ENCODE peak calls at places on chromosomes 6 and 20, in four cellular contexts. One of them, this sample, is unnamed.

GRCh38 chr6:34386316-34387137 is 5.9 kb downstream of the NUDT3 start:
- DNase-seq in activated CD4-positive, alpha-beta memory T cell treated with anti-CD3 and anti-CD28 coated beads for 36 hours: no peak
- DNase-seq in stimulated activated CD4-positive, alpha-beta T cell treated with anti-CD3 and anti-CD28 coated beads, Interleukin-4, amount 100 ng/mL, for 1 hour: no peak
- DNase-seq in mammary epithelial cell: peak
- DNase-seq in this sample: no peak

GRCh38 chr6:39231386-39231785 is 2.1 kb upstream of the KCNK5 start:
- DNase-seq in activated CD4-positive, alpha-beta memory T cell treated with anti-CD3 and anti-CD28 coated beads for 36 hours: no peak
- DNase-seq in stimulated activated CD4-positive, alpha-beta T cell treated with anti-CD3 and anti-CD28 coated beads, Interleukin-4, amount 100 ng/mL, for 1 hour: no peak
- DNase-seq in mammary epithelial cell: no peak
- DNase-seq in this sample: no peak

GRCh38 chr6:113287396-113287795 is 569.7 kb upstream of the MARCKS start:
- DNase-seq in activated CD4-positive, alpha-beta memory T cell treated with anti-CD3 and anti-CD28 coated beads for 36 hours: no peak
- DNase-seq in stimulated activated CD4-positive, alpha-beta T cell treated with anti-CD3 and anti-CD28 coated beads, Interleukin-4, amount 100 ng/mL, for 1 hour: no peak
- DNase-seq in mammary epithelial cell: no peak
- DNase-seq in this sample: no peak

GRCh38 chr20:10402938-10403593 is 31.0 kb downstream of the MKKS start:
- DNase-seq in activated CD4-positive, alpha-beta memory T cell treated with anti-CD3 and anti-CD28 coated beads for 36 hours: no peak
- DNase-seq in stimulated activated CD4-positive, alpha-beta T cell treated with anti-CD3 and anti-CD28 coated beads, Interleukin-4, amount 100 ng/mL, for 1 hour: no peak
- DNase-seq in mammary epithelial cell: no peak
- DNase-seq in this sample: no peak

GRCh38 chr20:34883087-34883688 is 6.8 kb downstream of the ACSS2 start:
- DNase-seq in activated CD4-positive, alpha-beta memory T cell treated with anti-CD3 and anti-CD28 coated beads for 36 hours: no peak
- DNase-seq in stimulated activated CD4-positive, alpha-beta T cell treated with anti-CD3 and anti-CD28 coated beads, Interleukin-4, amount 100 ng/mL, for 1 hour: no peak
- DNase-seq in mammary epithelial cell: no peak
- DNase-seq in this sample: no peak

GRCh38 chr20:31496761-31497295 is 17.4 kb upstream of the HM13 start:
- DNase-seq in activated CD4-positive, alpha-beta memory T cell treated with anti-CD3 and anti-CD28 coated beads for 36 hours: no peak
- DNase-seq in stimulated activated CD4-positive, alpha-beta T cell treated with anti-CD3 and anti-CD28 coated beads, Interleukin-4, amount 100 ng/mL, for 1 hour: no peak
- DNase-seq in mammary epithelial cell: no peak
- DNase-seq in this sample: peak

GRCh38 chr20:58611236-58612020 is 39.7 kb upstream of the STX16 start:
- DNase-seq in activated CD4-positive, alpha-beta memory T cell treated with anti-CD3 and anti-CD28 coated beads for 36 hours: no peak
- DNase-seq in stimulated activated CD4-positive, alpha-beta T cell treated with anti-CD3 and anti-CD28 coated beads, Interleukin-4, amount 100 ng/mL, for 1 hour: no peak
- DNase-seq in mammary epithelial cell: peak
- DNase-seq in this sample: no peak

GRCh38 chr20:58054744-58055373 is 173.6 kb downstream of the ANKRD60 start:
- DNase-seq in activated CD4-positive, alpha-beta memory T cell treated with anti-CD3 and anti-CD28 coated beads for 36 hours: no peak
- DNase-seq in stimulated activated CD4-positive, alpha-beta T cell treated with anti-CD3 and anti-CD28 coated beads, Interleukin-4, amount 100 ng/mL, for 1 hour: no peak
- DNase-seq in mammary epithelial cell: no peak
- DNase-seq in this sample: peak

GRCh38 chr6:117795234-117795633 is 111.8 kb upstream of the SLC35F1 start:
- DNase-seq in activated CD4-positive, alpha-beta memory T cell treated with anti-CD3 and anti-CD28 coated beads for 36 hours: no peak
- DNase-seq in stimulated activated CD4-positive, alpha-beta T cell treated with anti-CD3 and anti-CD28 coated beads, Interleukin-4, amount 100 ng/mL, for 1 hour: no peak
- DNase-seq in mammary epithelial cell: no peak
- DNase-seq in this sample: no peak

GRCh38 chr20:33653900-33654596 is 8.1 kb upstream of the C20orf144 start:
- DNase-seq in activated CD4-positive, alpha-beta memory T cell treated with anti-CD3 and anti-CD28 coated beads for 36 hours: peak
- DNase-seq in stimulated activated CD4-positive, alpha-beta T cell treated with anti-CD3 and anti-CD28 coated beads, Interleukin-4, amount 100 ng/mL, for 1 hour: no peak
- DNase-seq in mammary epithelial cell: peak
- DNase-seq in this sample: no peak

GRCh38 chr6:139778688-139779087 is 404.2 kb upstream of the CITED2 start:
- DNase-seq in activated CD4-positive, alpha-beta memory T cell treated with anti-CD3 and anti-CD28 coated beads for 36 hours: no peak
- DNase-seq in stimulated activated CD4-positive, alpha-beta T cell treated with anti-CD3 and anti-CD28 coated beads, Interleukin-4, amount 100 ng/mL, for 1 hour: no peak
- DNase-seq in mammary epithelial cell: no peak
- DNase-seq in this sample: no peak

GRCh38 chr6:72894091-72894490 is 272.2 kb downstream of the KCNQ5 start:
- DNase-seq in activated CD4-positive, alpha-beta memory T cell treated with anti-CD3 and anti-CD28 coated beads for 36 hours: no peak
- DNase-seq in stimulated activated CD4-positive, alpha-beta T cell treated with anti-CD3 and anti-CD28 coated beads, Interleukin-4, amount 100 ng/mL, for 1 hour: no peak
- DNase-seq in mammary epithelial cell: peak
- DNase-seq in this sample: no peak

GRCh38 chr6:82227770-82228169 is 19.8 kb downstream of the IBTK start:
- DNase-seq in activated CD4-positive, alpha-beta memory T cell treated with anti-CD3 and anti-CD28 coated beads for 36 hours: no peak
- DNase-seq in stimulated activated CD4-positive, alpha-beta T cell treated with anti-CD3 and anti-CD28 coated beads, Interleukin-4, amount 100 ng/mL, for 1 hour: no peak
- DNase-seq in mammary epithelial cell: no peak
- DNase-seq in this sample: no peak

GRCh38 chr20:62320581-62321354 is 18.0 kb downstream of the ADRM1 start:
- DNase-seq in activated CD4-positive, alpha-beta memory T cell treated with anti-CD3 and anti-CD28 coated beads for 36 hours: peak
- DNase-seq in stimulated activated CD4-positive, alpha-beta T cell treated with anti-CD3 and anti-CD28 coated beads, Interleukin-4, amount 100 ng/mL, for 1 hour: no peak
- DNase-seq in mammary epithelial cell: no peak
- DNase-seq in this sample: no peak

GRCh38 chr6:30656513-30656912 is 9.6 kb downstream of the C6orf136 start:
- DNase-seq in activated CD4-positive, alpha-beta memory T cell treated with anti-CD3 and anti-CD28 coated beads for 36 hours: no peak
- DNase-seq in stimulated activated CD4-positive, alpha-beta T cell treated with anti-CD3 and anti-CD28 coated beads, Interleukin-4, amount 100 ng/mL, for 1 hour: no peak
- DNase-seq in mammary epithelial cell: no peak
- DNase-seq in this sample: no peak

GRCh38 chr20:49318430-49319203 is 40.8 kb upstream of the ZNFX1 start:
- DNase-seq in activated CD4-positive, alpha-beta memory T cell treated with anti-CD3 and anti-CD28 coated beads for 36 hours: peak
- DNase-seq in stimulated activated CD4-positive, alpha-beta T cell treated with anti-CD3 and anti-CD28 coated beads, Interleukin-4, amount 100 ng/mL, for 1 hour: no peak
- DNase-seq in mammary epithelial cell: no peak
- DNase-seq in this sample: no peak

GRCh38 chr6:105036371-105036770 is 79.5 kb downstream of the LIN28B start:
- DNase-seq in activated CD4-positive, alpha-beta memory T cell treated with anti-CD3 and anti-CD28 coated beads for 36 hours: no peak
- DNase-seq in stimulated activated CD4-positive, alpha-beta T cell treated with anti-CD3 and anti-CD28 coated beads, Interleukin-4, amount 100 ng/mL, for 1 hour: no peak
- DNase-seq in mammary epithelial cell: no peak
- DNase-seq in this sample: no peak

GRCh38 chr6:101454106-101454676 is 60.7 kb downstream of the GRIK2 start:
- DNase-seq in activated CD4-positive, alpha-beta memory T cell treated with anti-CD3 and anti-CD28 coated beads for 36 hours: no peak
- DNase-seq in stimulated activated CD4-positive, alpha-beta T cell treated with anti-CD3 and anti-CD28 coated beads, Interleukin-4, amount 100 ng/mL, for 1 hour: no peak
- DNase-seq in mammary epithelial cell: no peak
- DNase-seq in this sample: no peak

GRCh38 chr20:50810063-50810462 is 15.2 kb downstream of the BCAS4 start:
- DNase-seq in activated CD4-positive, alpha-beta memory T cell treated with anti-CD3 and anti-CD28 coated beads for 36 hours: no peak
- DNase-seq in stimulated activated CD4-positive, alpha-beta T cell treated with anti-CD3 and anti-CD28 coated beads, Interleukin-4, amount 100 ng/mL, for 1 hour: no peak
- DNase-seq in mammary epithelial cell: no peak
- DNase-seq in this sample: no peak

GRCh38 chr20:57158474-57158873 is 108.0 kb downstream of the BMP7 start:
- DNase-seq in activated CD4-positive, alpha-beta memory T cell treated with anti-CD3 and anti-CD28 coated beads for 36 hours: no peak
- DNase-seq in stimulated activated CD4-positive, alpha-beta T cell treated with anti-CD3 and anti-CD28 coated beads, Interleukin-4, amount 100 ng/mL, for 1 hour: no peak
- DNase-seq in mammary epithelial cell: no peak
- DNase-seq in this sample: no peak

GRCh38 chr20:1844723-1845523 is 50.3 kb upstream of the SIRPA start:
- DNase-seq in activated CD4-positive, alpha-beta memory T cell treated with anti-CD3 and anti-CD28 coated beads for 36 hours: peak
- DNase-seq in stimulated activated CD4-positive, alpha-beta T cell treated with anti-CD3 and anti-CD28 coated beads, Interleukin-4, amount 100 ng/mL, for 1 hour: peak
- DNase-seq in mammary epithelial cell: no peak
- DNase-seq in this sample: no peak

GRCh38 chr6:28737750-28738395 is 185.9 kb downstream of the TRIM27 start:
- DNase-seq in activated CD4-positive, alpha-beta memory T cell treated with anti-CD3 and anti-CD28 coated beads for 36 hours: no peak
- DNase-seq in stimulated activated CD4-positive, alpha-beta T cell treated with anti-CD3 and anti-CD28 coated beads, Interleukin-4, amount 100 ng/mL, for 1 hour: no peak
- DNase-seq in mammary epithelial cell: peak
- DNase-seq in this sample: no peak

GRCh38 chr6:39923394-39923793 is 10.9 kb downstream of the MOCS1 start:
- DNase-seq in activated CD4-positive, alpha-beta memory T cell treated with anti-CD3 and anti-CD28 coated beads for 36 hours: no peak
- DNase-seq in stimulated activated CD4-positive, alpha-beta T cell treated with anti-CD3 and anti-CD28 coated beads, Interleukin-4, amount 100 ng/mL, for 1 hour: no peak
- DNase-seq in mammary epithelial cell: peak
- DNase-seq in this sample: peak

GRCh38 chr20:59222982-59223610 is 59.5 kb downstream of the ZNF831 start:
- DNase-seq in activated CD4-positive, alpha-beta memory T cell treated with anti-CD3 and anti-CD28 coated beads for 36 hours: no peak
- DNase-seq in stimulated activated CD4-positive, alpha-beta T cell treated with anti-CD3 and anti-CD28 coated beads, Interleukin-4, amount 100 ng/mL, for 1 hour: no peak
- DNase-seq in mammary epithelial cell: no peak
- DNase-seq in this sample: no peak

GRCh38 chr6:166650824-166651223 is 23.8 kb upstream of the RPS6KA2 start:
- DNase-seq in activated CD4-positive, alpha-beta memory T cell treated with anti-CD3 and anti-CD28 coated beads for 36 hours: no peak
- DNase-seq in stimulated activated CD4-positive, alpha-beta T cell treated with anti-CD3 and anti-CD28 coated beads, Interleukin-4, amount 100 ng/mL, for 1 hour: no peak
- DNase-seq in mammary epithelial cell: no peak
- DNase-seq in this sample: no peak

GRCh38 chr6:92341224-92341623 is 1078.1 kb downstream of the EPHA7 start:
- DNase-seq in activated CD4-positive, alpha-beta memory T cell treated with anti-CD3 and anti-CD28 coated beads for 36 hours: no peak
- DNase-seq in stimulated activated CD4-positive, alpha-beta T cell treated with anti-CD3 and anti-CD28 coated beads, Interleukin-4, amount 100 ng/mL, for 1 hour: no peak
- DNase-seq in mammary epithelial cell: no peak
- DNase-seq in this sample: no peak

GRCh38 chr20:35661013-35661412 is 3.7 kb downstream of the CPNE1 start:
- DNase-seq in activated CD4-positive, alpha-beta memory T cell treated with anti-CD3 and anti-CD28 coated beads for 36 hours: no peak
- DNase-seq in stimulated activated CD4-positive, alpha-beta T cell treated with anti-CD3 and anti-CD28 coated beads, Interleukin-4, amount 100 ng/mL, for 1 hour: no peak
- DNase-seq in mammary epithelial cell: peak
- DNase-seq in this sample: no peak

GRCh38 chr6:132797975-132798819 is at the start of gene SLC18B1:
- DNase-seq in activated CD4-positive, alpha-beta memory T cell treated with anti-CD3 and anti-CD28 coated beads for 36 hours: peak
- DNase-seq in stimulated activated CD4-positive, alpha-beta T cell treated with anti-CD3 and anti-CD28 coated beads, Interleukin-4, amount 100 ng/mL, for 1 hour: peak
- DNase-seq in mammary epithelial cell: peak
- DNase-seq in this sample: peak

GRCh38 chr6:40845588-40845987 is 193.4 kb downstream of the UNC5CL start:
- DNase-seq in activated CD4-positive, alpha-beta memory T cell treated with anti-CD3 and anti-CD28 coated beads for 36 hours: peak
- DNase-seq in stimulated activated CD4-positive, alpha-beta T cell treated with anti-CD3 and anti-CD28 coated beads, Interleukin-4, amount 100 ng/mL, for 1 hour: peak
- DNase-seq in mammary epithelial cell: peak
- DNase-seq in this sample: no peak

GRCh38 chr6:79724816-79725215 is 93.7 kb downstream of the SH3BGRL2 start:
- DNase-seq in activated CD4-positive, alpha-beta memory T cell treated with anti-CD3 and anti-CD28 coated beads for 36 hours: no peak
- DNase-seq in stimulated activated CD4-positive, alpha-beta T cell treated with anti-CD3 and anti-CD28 coated beads, Interleukin-4, amount 100 ng/mL, for 1 hour: no peak
- DNase-seq in mammary epithelial cell: no peak
- DNase-seq in this sample: no peak

This sample was measured in ureter.